ENCODE peak calls at places on chromosomes 11 and 22, in nine cellular contexts. T is IMR-90; W is colonic mucosa; D is naive thymus-derived CD4-positive, alpha-beta T cell; V is psoas muscle; E is thoracic aorta; Q is heart right ventricle; X is brain microvascular endothelial cell; B is right cardiac atrium. A is an unnamed sample.

GRCh38 chr11:47366020-47366490 is 12.3 kb downstream of the SPI1 start:
- DNase-seq in X (no peak), T (no peak), E (no peak), Q (no peak), D (no peak), V (no peak), W (no peak), B (no peak), A (no peak)

GRCh38 chr11:65352783-65353182 is 1.8 kb upstream of the TIGD3 start:
- DNase-seq in E (no peak), Q (no peak), B (no peak), X (no peak), D (no peak), T (peak), W (no peak), V (no peak), A (no peak)

GRCh38 chr11:134741453-134742227 is 329.6 kb upstream of the B3GAT1 start:
- DNase-seq in B (no peak), E (no peak), W (no peak), T (peak), D (no peak), X (peak), V (no peak), Q (no peak), A (no peak)

GRCh38 chr11:94788396-94788795 is 20.2 kb downstream of the AMOTL1 start:
- DNase-seq in Q (no peak), X (no peak), D (no peak), W (no peak), E (no peak), V (no peak), B (no peak), T (no peak), A (no peak)

GRCh38 chr22:32527756-32528155 is 53.1 kb downstream of the FBXO7 start:
- DNase-seq in T (no peak), Q (no peak), D (no peak), V (no peak), B (no peak), W (no peak), X (no peak), E (no peak), A (no peak)

GRCh38 chr22:47034905-47035419 is 272.5 kb downstream of the TBC1D22A start:
- DNase-seq in T (no peak), E (no peak), W (no peak), B (no peak), V (peak), X (no peak), Q (no peak), D (no peak), A (no peak)

GRCh38 chr11:111605681-111606080 is 3.4 kb downstream of the SIK2 start:
- DNase-seq in D (no peak), X (no peak), V (no peak), E (no peak), Q (no peak), B (no peak), W (no peak), T (no peak), A (no peak)

GRCh38 chr11:34158661-34159060 is 53.2 kb downstream of the NAT10 start:
- DNase-seq in B (no peak), Q (no peak), D (no peak), E (no peak), X (no peak), T (no peak), W (no peak), V (peak), A (no peak)

GRCh38 chr11:35177370-35177769 is 38.4 kb downstream of the CD44 start:
- DNase-seq in T (peak), V (no peak), X (peak), D (no peak), B (no peak), W (no peak), Q (no peak), E (no peak), A (no peak)

GRCh38 chr11:108734956-108735559 is 70.2 kb downstream of the DDX10 start:
- DNase-seq in T (peak), B (no peak), E (no peak), Q (no peak), X (peak), D (no peak), W (no peak), V (no peak), A (no peak)

GRCh38 chr11:46429709-46430108 is 38.1 kb upstream of the CHRM4 start:
- DNase-seq in E (no peak), W (no peak), D (no peak), T (no peak), B (no peak), X (no peak), Q (no peak), V (no peak), A (no peak)

GRCh38 chr11:6404341-6405038 is 14.2 kb downstream of the SMPD1 start:
- DNase-seq in T (peak), V (no peak), E (no peak), Q (no peak), D (no peak), X (peak), W (no peak), B (no peak), A (peak)

GRCh38 chr11:47488674-47489394 is 39.9 kb upstream of the RAPSN start:
- DNase-seq in T (no peak), W (peak), V (no peak), E (no peak), D (no peak), B (no peak), X (no peak), Q (no peak), A (no peak)

GRCh38 chr11:304915-305833 is 2.4 kb upstream of the IFITM2 start:
- DNase-seq in V (peak), E (no peak), T (peak), B (peak), D (no peak), Q (peak), X (peak), W (peak), A (no peak)

GRCh38 chr11:2776351-2777061 is 76.7 kb upstream of the KCNQ1OT1 start:
- DNase-seq in V (peak), E (no peak), W (peak), D (peak), T (no peak), X (no peak), Q (peak), B (no peak), A (no peak)

GRCh38 chr11:706957-707816 is 1.2 kb downstream of the EPS8L2 start:
- DNase-seq in E (no peak), B (no peak), Q (no peak), X (no peak), W (peak), V (no peak), T (no peak), D (no peak), A (peak)

GRCh38 chr11:12185914-12186313 is 75.5 kb downstream of the MICAL2 start:
- DNase-seq in W (no peak), X (no peak), Q (peak), T (peak), V (no peak), B (peak), D (no peak), E (no peak), A (no peak)

GRCh38 chr11:75572744-75573143 is 10.7 kb downstream of the SERPINH1 start:
- DNase-seq in W (no peak), B (no peak), D (no peak), V (peak), X (no peak), E (no peak), T (no peak), Q (no peak), A (no peak)

GRCh38 chr11:128888034-128888985 is 2.8 kb upstream of the KCNJ5 start:
- DNase-seq in T (no peak), W (no peak), D (no peak), Q (no peak), B (no peak), V (no peak), X (no peak), E (no peak), A (no peak)

GRCh38 chr11:32895471-32895870 is 2.9 kb downstream of the QSER1 start:
- DNase-seq in D (no peak), Q (no peak), V (no peak), X (no peak), B (no peak), E (no peak), W (no peak), T (no peak), A (no peak)

GRCh38 chr11:75490221-75491181 is 35.2 kb downstream of the GDPD5 start:
- DNase-seq in X (no peak), D (no peak), Q (no peak), T (peak), W (no peak), B (no peak), E (no peak), V (no peak), A (no peak)

GRCh38 chr11:23320131-23320530 is 459.9 kb upstream of the CCDC179 start:
- DNase-seq in E (no peak), V (no peak), D (no peak), B (no peak), X (no peak), Q (no peak), T (no peak), W (no peak), A (no peak)

GRCh38 chr11:32454993-32455392 is 19.7 kb upstream of the WT1 start:
- DNase-seq in V (no peak), W (no peak), B (no peak), T (no peak), E (no peak), Q (no peak), X (no peak), D (no peak), A (no peak)

GRCh38 chr22:36839356-36840073 is 21.3 kb upstream of the NCF4 start:
- DNase-seq in B (no peak), W (no peak), T (peak), V (no peak), E (no peak), D (no peak), Q (no peak), X (no peak), A (no peak)

GRCh38 chr11:71490044-71490730 is 36.9 kb upstream of the KRTAP5-7 start:
- DNase-seq in W (no peak), B (no peak), T (no peak), Q (no peak), V (no peak), E (no peak), X (no peak), D (no peak), A (no peak)

DNA sequence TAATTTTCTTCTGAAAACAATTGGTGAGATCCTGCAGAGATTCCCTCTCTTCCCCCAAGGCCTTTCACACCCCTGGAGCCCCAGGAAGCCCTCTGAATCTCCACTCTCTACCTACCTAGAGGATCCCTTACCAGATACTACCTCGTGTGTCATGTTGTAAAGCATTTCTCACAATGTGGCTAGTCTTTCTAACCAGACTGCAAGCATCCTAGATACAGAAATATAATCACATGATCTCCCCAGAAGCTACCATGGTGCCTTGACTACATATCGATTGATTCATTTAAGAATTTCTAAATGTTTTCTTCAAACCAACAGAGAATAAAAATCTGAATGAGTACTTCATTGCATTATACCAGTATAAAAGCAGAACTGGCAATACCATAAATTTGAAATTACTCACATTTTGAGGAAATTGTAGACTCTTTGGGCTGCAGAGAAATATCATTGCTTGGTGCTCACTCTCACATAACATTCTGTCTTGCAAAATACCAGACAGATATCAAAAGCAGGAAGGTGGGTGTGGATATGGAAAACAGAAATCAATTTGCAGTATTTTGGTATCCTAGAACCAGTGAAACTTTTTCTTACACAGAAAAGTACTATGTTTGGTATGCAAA is 113.5 kb downstream of the MAML2 start:
- DNase-seq in Q (no peak), V (no peak), W (no peak), B (no peak), T (no peak), X (no peak), D (no peak), E (no peak), A (no peak)
- H3K27ac ChIP-seq in Q (peak), V (peak), W (no peak), B (peak), T (peak), X (peak), D (peak), E (peak), A (no peak)

DNA sequence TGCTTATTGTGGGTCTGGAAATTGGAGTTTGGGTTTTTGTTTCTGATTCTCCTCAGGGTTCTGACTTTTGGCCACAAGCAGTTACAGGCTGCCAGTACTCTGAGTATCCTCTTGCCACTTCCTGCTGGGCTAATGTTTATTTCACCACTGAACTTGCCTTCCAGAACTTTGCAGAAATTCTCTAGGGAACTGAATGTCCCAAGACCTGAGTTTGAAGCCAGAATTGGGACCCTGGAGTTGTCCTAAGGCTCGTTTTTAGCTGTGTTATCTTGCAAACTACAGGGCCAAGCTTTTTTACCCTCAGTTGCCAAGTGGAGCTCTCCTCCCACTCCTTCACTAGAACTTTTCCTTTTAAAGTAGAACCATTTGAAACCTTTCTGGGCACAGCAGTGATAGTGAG is 89.9 kb downstream of the FAT3 start:
- DNase-seq in V (no peak), T (no peak), E (no peak), Q (no peak), X (no peak), W (no peak), D (no peak), B (no peak), A (peak)
- H3K27ac ChIP-seq in V (no peak), T (no peak), E (peak), Q (no peak), X (no peak), W (no peak), D (no peak), B (no peak), A (no peak)

GRCh38 chr11:69005183-69005630 is 7.8 kb downstream of the MRGPRF start:
- DNase-seq in X (no peak), E (no peak), W (no peak), B (no peak), D (no peak), T (no peak), V (peak), Q (no peak), A (no peak)
- H3K27ac ChIP-seq in X (no peak), E (peak), W (no peak), B (no peak), D (no peak), T (no peak), V (no peak), Q (no peak), A (no peak)

DNA sequence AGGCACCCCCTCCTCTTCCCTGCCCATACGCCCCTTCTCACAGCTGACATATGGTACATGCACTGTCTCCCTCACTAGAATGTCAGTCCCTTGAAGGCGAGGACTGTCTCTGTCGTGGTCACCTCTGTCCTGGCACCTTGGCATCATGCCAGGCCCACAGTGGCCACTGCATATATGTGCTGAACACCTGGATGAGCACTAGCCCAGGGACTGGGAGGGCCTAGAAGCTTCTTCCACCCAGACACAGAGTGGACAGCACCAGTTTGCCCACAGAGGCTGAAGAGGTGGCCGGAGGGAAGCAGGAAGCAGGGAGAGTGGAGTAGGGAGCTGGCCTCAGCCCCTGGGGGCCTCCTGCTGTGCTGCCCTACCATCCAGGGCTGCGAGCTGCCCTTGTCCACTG is 28.6 kb downstream of the VPS37C start:
- DNase-seq in W (no peak), T (no peak), B (no peak), X (no peak), E (no peak), D (no peak), V (no peak), Q (no peak), A (no peak)
- H3K27ac ChIP-seq in W (no peak), T (no peak), B (no peak), X (no peak), E (no peak), D (no peak), V (no peak), Q (no peak), A (no peak)

DNA sequence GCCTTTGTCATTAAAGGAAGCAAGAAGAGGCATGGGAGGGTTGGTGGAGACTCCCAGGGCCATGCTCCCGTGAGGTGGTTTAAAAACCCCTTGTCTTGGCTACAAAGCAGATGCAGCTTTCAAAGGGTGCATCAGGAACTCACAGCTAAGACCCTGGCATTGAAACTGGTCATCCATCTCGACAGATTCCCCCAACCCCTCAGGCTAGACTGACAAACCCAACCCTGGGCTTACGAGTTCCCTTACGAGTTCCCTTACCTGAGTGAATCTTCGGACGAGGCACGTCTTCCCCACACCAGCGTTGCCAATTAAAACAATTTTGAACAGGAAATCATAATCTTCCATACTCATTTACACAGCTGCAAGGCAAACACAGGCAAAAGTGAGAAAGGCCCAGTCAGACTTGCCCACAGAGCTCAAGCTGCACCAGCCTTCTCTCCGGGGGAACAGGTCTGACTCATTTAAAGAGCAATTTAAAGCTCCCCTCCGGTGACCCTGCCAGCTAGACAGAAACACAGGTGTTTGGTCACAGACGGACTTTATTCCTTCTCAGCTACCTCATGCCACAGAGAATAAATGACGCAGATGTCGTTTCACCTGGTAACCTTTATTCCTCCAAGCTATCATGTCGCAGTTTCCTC is 74.6 kb downstream of the RAB30 start:
- DNase-seq in V (no peak), X (no peak), Q (no peak), B (no peak), D (no peak), W (peak), E (no peak), T (no peak), A (no peak)
- H3K27ac ChIP-seq in V (peak), X (no peak), Q (no peak), B (no peak), D (no peak), W (peak), E (no peak), T (no peak), A (no peak)

GRCh38 chr11:60857378-60858232 is 1.9 kb upstream of the PTGDR2 start:
- DNase-seq in T (peak), W (no peak), E (no peak), V (peak), Q (no peak), B (no peak), D (no peak), X (peak), A (no peak)
- H3K27ac ChIP-seq in T (no peak), W (no peak), E (no peak), V (no peak), Q (no peak), B (no peak), D (no peak), X (no peak), A (no peak)

GRCh38 chr22:50303848-50304527 is 3.5 kb downstream of the PLXNB2 start:
- DNase-seq in X (no peak), T (no peak), V (no peak), W (peak), D (no peak), Q (peak), B (peak), E (no peak), A (no peak)

GRCh38 chr22:50305658-50306566 is 1.5 kb downstream of the PLXNB2 start:
- DNase-seq in T (peak), E (peak), W (peak), X (peak), D (no peak), B (peak), Q (peak), V (peak), A (peak)

GRCh38 chr22:50305393-50305657 is 2.1 kb downstream of the PLXNB2 start:
- DNase-seq in T (no peak), X (no peak), W (no peak), B (no peak), D (no peak), V (no peak), Q (no peak), E (no peak), A (no peak)

GRCh38 chr22:50303515-50303847 is 4.0 kb downstream of the PLXNB2 start:
- DNase-seq in W (no peak), V (no peak), D (no peak), Q (no peak), T (no peak), E (no peak), B (no peak), X (no peak), A (no peak)

DNA sequence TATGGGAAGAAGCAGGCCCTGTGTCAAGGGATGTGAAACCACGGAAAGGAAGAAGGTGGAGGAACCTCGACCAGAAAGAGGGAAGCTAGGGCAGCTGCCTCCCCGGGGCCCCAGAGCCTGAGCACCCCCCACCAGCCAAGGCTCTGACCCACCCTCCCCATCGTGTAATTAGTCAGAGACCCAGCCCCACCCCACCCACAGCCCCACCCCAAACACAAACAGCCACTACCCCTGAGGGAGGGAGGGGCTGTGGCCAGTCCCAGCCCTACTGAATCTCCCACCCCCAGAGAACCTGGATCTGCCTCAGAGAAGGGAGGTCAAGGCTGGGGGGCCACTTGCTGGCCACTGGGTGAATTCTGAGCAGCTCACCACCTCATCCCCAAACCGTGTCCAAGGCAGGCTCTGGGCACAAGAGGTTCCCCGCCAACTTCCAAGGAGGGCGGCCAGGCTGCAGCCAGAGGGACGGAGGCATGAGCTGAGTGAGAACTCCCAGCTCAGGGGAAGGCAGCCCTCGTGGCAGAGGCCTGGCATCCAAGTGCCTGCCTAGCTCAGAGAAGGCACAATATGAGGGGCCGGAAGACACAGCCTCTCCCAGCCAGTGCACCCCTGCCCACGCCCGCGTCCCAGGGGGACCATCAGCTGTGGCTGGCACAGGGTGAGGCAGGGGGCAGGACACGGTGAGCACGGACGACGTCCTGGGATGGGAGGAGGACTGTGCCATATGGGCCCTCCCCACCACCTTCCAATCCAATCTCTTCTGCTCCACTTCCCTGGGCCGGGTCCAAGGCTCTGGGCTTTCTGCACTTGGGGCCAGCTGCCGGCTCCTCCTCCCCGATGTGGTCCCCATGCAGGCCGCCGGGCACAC is 2.7 kb downstream of the PLXNB2 start:
- DNase-seq in Q (peak), E (no peak), T (no peak), X (no peak), V (no peak), B (peak), D (no peak), W (peak), A (peak)
- H3K27ac ChIP-seq in Q (peak), E (peak), T (peak), X (no peak), V (peak), B (peak), D (no peak), W (peak), A (peak)

GRCh38 chr22:19271856-19272535 is 19.5 kb downstream of the CLTCL1 start:
- DNase-seq in D (no peak), V (no peak), T (peak), B (no peak), Q (no peak), X (peak), E (no peak), W (no peak), A (no peak)
- H3K27ac ChIP-seq in D (no peak), V (peak), T (no peak), B (no peak), Q (no peak), X (no peak), E (no peak), W (no peak), A (no peak)